ENCODE peak calls at places on chromosomes 11 and 22, in eight cellular contexts. S is stimulated activated CD4-positive, alpha-beta T cell treated with anti-CD3 and anti-CD28 coated beads, Interleukin-2, amount 100 ng/mL, for 48 hours; L is EH; F is nephron progenitor cell; X is H54; T is midbrain; J is testis; V is NCI-H1105. Y is an unnamed sample.
A peak's percentile ranks its signal among the peaks of the same experiment; 100 is the strongest.

GRCh38 chr22:20436309-20437252 is 1.0 kb downstream of the SCARF2 start:
- DNase-seq in L (peak; percentile 70), J (no peak), T (no peak), F (peak; percentile 85), S (no peak), V (no peak), X (no peak), Y (no peak)

GRCh38 chr11:65132988-65133700 is 1.2 kb downstream of the SYVN1 start:
- DNase-seq in V (peak; percentile 21), L (peak; percentile 33), X (no peak), J (peak; percentile 59), S (no peak), T (no peak), F (no peak), Y (peak; percentile 91)

GRCh38 chr11:33044281-33044680 is 4.9 kb downstream of the TCP11L1 start:
- DNase-seq in F (no peak), L (peak; percentile 87), X (peak; percentile 29), T (no peak), V (no peak), J (no peak), S (no peak), Y (no peak)

GRCh38 chr11:15745266-15745665 is 611.1 kb downstream of the SOX6 start:
- DNase-seq in S (no peak), F (no peak), J (no peak), T (no peak), L (peak; percentile 11), V (no peak), X (no peak), Y (no peak)

GRCh38 chr22:30871391-30872281 is 96.9 kb downstream of the MORC2 start:
- DNase-seq in X (no peak), V (no peak), F (no peak), J (no peak), L (no peak), S (no peak), T (no peak), Y (no peak)

GRCh38 chr11:13308704-13309103 is 31.1 kb downstream of the BMAL1 start:
- DNase-seq in F (no peak), V (no peak), L (no peak), X (no peak), J (no peak), T (no peak), S (no peak), Y (no peak)

GRCh38 chr11:116240661-116241060 is 532.1 kb downstream of the BUD13 start:
- DNase-seq in L (no peak), T (no peak), S (no peak), V (no peak), X (no peak), F (no peak), J (no peak), Y (no peak)

GRCh38 chr11:2837096-2837601 is 48.4 kb downstream of the CDKN1C start:
- DNase-seq in F (peak; percentile 94), V (no peak), T (no peak), X (peak; percentile 81), L (peak; percentile 73), S (no peak), J (peak; percentile 59), Y (no peak)

GRCh38 chr22:41919357-41920224 is 4.7 kb upstream of the SHISA8 start:
- DNase-seq in T (peak; percentile 8), S (no peak), J (peak; percentile 71), V (no peak), L (peak; percentile 52), F (peak; percentile 90), X (no peak), Y (peak; percentile 84)

GRCh38 chr22:30267382-30268302 is 991 bp upstream of the OSM start:
- DNase-seq in V (no peak), F (no peak), S (no peak), T (no peak), J (no peak), L (no peak), X (no peak), Y (no peak)

GRCh38 chr11:61714916-61715315 is 34.7 kb downstream of the DAGLA start:
- DNase-seq in L (no peak), F (no peak), T (no peak), X (no peak), J (no peak), S (no peak), V (no peak), Y (no peak)

GRCh38 chr22:19173047-19174035 is 5.2 kb downstream of the SLC25A1 start:
- DNase-seq in V (no peak), S (no peak), T (no peak), L (no peak), J (no peak), X (no peak), F (no peak), Y (peak; percentile 49)

GRCh38 chr11:20483931-20484330 is 96.4 kb downstream of the PRMT3 start:
- DNase-seq in T (no peak), S (no peak), J (no peak), X (no peak), L (no peak), F (no peak), V (no peak), Y (no peak)

GRCh38 chr11:19281041-19281440 is 40.3 kb upstream of the E2F8 start:
- DNase-seq in F (no peak), S (no peak), T (no peak), J (no peak), X (no peak), L (no peak), V (peak; percentile 59), Y (no peak)

GRCh38 chr11:104164028-104164520 is at the start of gene PDGFD:
- DNase-seq in T (no peak), L (peak; percentile 43), S (no peak), V (peak; percentile 30), X (peak; percentile 21), J (peak; percentile 70), F (peak; percentile 85), Y (peak; percentile 87)

GRCh38 chr11:44989831-44990566 is 39.3 kb upstream of the TP53I11 start:
- DNase-seq in V (peak; percentile 93), J (no peak), F (no peak), X (no peak), S (no peak), T (no peak), L (no peak), Y (no peak)

GRCh38 chr22:19178065-19178658 is 374 bp downstream of the SLC25A1 start:
- DNase-seq in J (peak; percentile 28), V (peak; percentile 38), F (peak; percentile 73), S (no peak), T (peak; percentile 40), X (no peak), L (peak; percentile 51), Y (peak; percentile 56)

GRCh38 chr11:117595440-117595839 is 201.6 kb downstream of the DSCAML1 start:
- DNase-seq in S (no peak), J (no peak), F (no peak), T (no peak), V (no peak), L (no peak), X (no peak), Y (peak; percentile 2)

GRCh38 chr11:107669156-107669740 is 42.6 kb downstream of the SLN start:
- DNase-seq in V (no peak), X (no peak), S (no peak), J (no peak), L (no peak), T (no peak), F (no peak), Y (no peak)

GRCh38 chr11:69138265-69138664 is 17.5 kb upstream of the SMIM38 start:
- DNase-seq in S (no peak), L (peak; percentile 81), J (no peak), X (peak; percentile 47), V (no peak), F (no peak), T (no peak), Y (no peak)

GRCh38 chr11:71327156-71328085 is 75.0 kb upstream of the SHANK2 start:
- DNase-seq in F (no peak), J (no peak), L (no peak), X (no peak), V (no peak), S (no peak), T (no peak), Y (no peak)

GRCh38 chr11:112555491-112556364 is 295.1 kb upstream of the PLET1 start:
- DNase-seq in S (peak; percentile 70), F (peak; percentile 79), X (peak; percentile 7), V (peak; percentile 10), L (peak; percentile 49), J (peak; percentile 54), T (peak; percentile 48), Y (peak; percentile 36)

GRCh38 chr11:78219493-78220217 is 30.9 kb downstream of the USP35 start:
- DNase-seq in L (no peak), X (no peak), V (no peak), T (peak; percentile 25), F (no peak), S (no peak), J (no peak), Y (no peak)

GRCh38 chr11:134714021-134714656 is 302.1 kb upstream of the B3GAT1 start:
- DNase-seq in T (no peak), X (no peak), L (no peak), F (peak; percentile 79), S (no peak), V (no peak), J (no peak), Y (no peak)

GRCh38 chr11:66489636-66490035 is 9.4 kb downstream of the DPP3 start:
- DNase-seq in J (no peak), V (no peak), F (no peak), T (no peak), S (no peak), L (no peak), X (no peak), Y (no peak)

GRCh38 chr22:21917959-21918261 is 34.7 kb downstream of the PPM1F start:
- DNase-seq in L (no peak), J (no peak), T (no peak), F (no peak), V (no peak), S (no peak), X (no peak), Y (no peak)

GRCh38 chr11:2516276-2517015 is 71.6 kb downstream of the KCNQ1 start:
- DNase-seq in T (no peak), L (no peak), S (no peak), V (no peak), F (no peak), J (no peak), X (no peak), Y (no peak)

GRCh38 chr11:10382518-10382917 is 72.5 kb upstream of the AMPD3 start:
- DNase-seq in L (no peak), T (no peak), S (no peak), X (peak; percentile 36), F (no peak), V (no peak), J (no peak), Y (peak; percentile 57)

Y was measured in OCI-LY7.